ENCODE peak calls at places on chromosomes 5 and 9, in four cellular contexts. One of them, this sample, is unnamed.

GRCh38 chr9:73411494-73411893 is 259.8 kb downstream of the ANXA1 start:
- DNase-seq in activated naive CD4-positive, alpha-beta T cell treated with anti-CD3 and anti-CD28 coated beads for 36 hours: no peak
- DNase-seq in NCI-H774: no peak
- DNase-seq in GM06990: no peak
- DNase-seq in this sample: no peak

GRCh38 chr9:91945277-91946074 is 4.6 kb downstream of the ROR2 start:
- DNase-seq in activated naive CD4-positive, alpha-beta T cell treated with anti-CD3 and anti-CD28 coated beads for 36 hours: no peak
- DNase-seq in NCI-H774: peak
- DNase-seq in GM06990: no peak
- DNase-seq in this sample: no peak

GRCh38 chr5:5687113-5687512 is 264.6 kb downstream of the ICE1 start:
- DNase-seq in activated naive CD4-positive, alpha-beta T cell treated with anti-CD3 and anti-CD28 coated beads for 36 hours: no peak
- DNase-seq in NCI-H774: no peak
- DNase-seq in GM06990: no peak
- DNase-seq in this sample: no peak

GRCh38 chr9:22342489-22343217 is 104.0 kb upstream of the DMRTA1 start:
- DNase-seq in activated naive CD4-positive, alpha-beta T cell treated with anti-CD3 and anti-CD28 coated beads for 36 hours: no peak
- DNase-seq in NCI-H774: no peak
- DNase-seq in GM06990: no peak
- DNase-seq in this sample: no peak

GRCh38 chr5:32810812-32811211 is 99.7 kb downstream of the NPR3 start:
- DNase-seq in activated naive CD4-positive, alpha-beta T cell treated with anti-CD3 and anti-CD28 coated beads for 36 hours: no peak
- DNase-seq in NCI-H774: no peak
- DNase-seq in GM06990: no peak
- DNase-seq in this sample: no peak

GRCh38 chr9:15403155-15403554 is 19.5 kb upstream of the SNAPC3 start:
- DNase-seq in activated naive CD4-positive, alpha-beta T cell treated with anti-CD3 and anti-CD28 coated beads for 36 hours: peak
- DNase-seq in NCI-H774: no peak
- DNase-seq in GM06990: no peak
- DNase-seq in this sample: no peak

GRCh38 chr9:125510980-125511379 is 196.0 kb downstream of the MAPKAP1 start:
- DNase-seq in activated naive CD4-positive, alpha-beta T cell treated with anti-CD3 and anti-CD28 coated beads for 36 hours: no peak
- DNase-seq in NCI-H774: no peak
- DNase-seq in GM06990: no peak
- DNase-seq in this sample: no peak

GRCh38 chr5:35438288-35438687 is 179.4 kb upstream of the SPEF2 start:
- DNase-seq in activated naive CD4-positive, alpha-beta T cell treated with anti-CD3 and anti-CD28 coated beads for 36 hours: no peak
- DNase-seq in NCI-H774: no peak
- DNase-seq in GM06990: no peak
- DNase-seq in this sample: no peak

GRCh38 chr9:73037613-73038012 is 84.8 kb upstream of the ALDH1A1 start:
- DNase-seq in activated naive CD4-positive, alpha-beta T cell treated with anti-CD3 and anti-CD28 coated beads for 36 hours: no peak
- DNase-seq in NCI-H774: no peak
- DNase-seq in GM06990: no peak
- DNase-seq in this sample: no peak

GRCh38 chr9:26744362-26744965 is 148.1 kb downstream of the CAAP1 start:
- DNase-seq in activated naive CD4-positive, alpha-beta T cell treated with anti-CD3 and anti-CD28 coated beads for 36 hours: no peak
- DNase-seq in NCI-H774: peak
- DNase-seq in GM06990: no peak
- DNase-seq in this sample: no peak

GRCh38 chr5:10745133-10745532 is 15.9 kb downstream of the DAP start:
- DNase-seq in activated naive CD4-positive, alpha-beta T cell treated with anti-CD3 and anti-CD28 coated beads for 36 hours: no peak
- DNase-seq in NCI-H774: no peak
- DNase-seq in GM06990: no peak
- DNase-seq in this sample: no peak